ENCODE peak calls at places on chromosomes 16 and 17, in seven cellular contexts. T is neural progenitor cell; V is OCI-LY7; P is CD8-positive, alpha-beta T cell; J is body of pancreas; D is CD4-positive, alpha-beta memory T cell; C is fibroblast of lung. Y is an unnamed sample. For H3K9me3 and H3K4me1, the result is how much of the 10 kb centered on the place peaks cover.

GRCh38 chr17:5874486-5874885 is 195.7 kb upstream of the WSCD1 start:
- DNase-seq in V (no peak), P (no peak), D (no peak), J (no peak), T (no peak), C (no peak), Y (no peak)

GRCh38 chr16:74199066-74199841 is 97.4 kb upstream of the PSMD7 start:
- DNase-seq in D (no peak), T (no peak), J (peak), C (no peak), V (no peak), P (no peak), Y (no peak)

GRCh38 chr16:58418601-58419000 is 26.3 kb downstream of the GINS3 start:
- DNase-seq in C (no peak), T (no peak), V (peak), D (no peak), P (no peak), J (no peak), Y (no peak)

GRCh38 chr16:50599494-50599893 is 51.3 kb downstream of the NKD1 start:
- DNase-seq in C (no peak), J (no peak), P (no peak), D (no peak), T (no peak), V (no peak), Y (no peak)

GRCh38 chr17:35918665-35919064 is 11.9 kb downstream of the RDM1 start:
- DNase-seq in T (no peak), D (no peak), C (no peak), P (no peak), V (no peak), J (no peak), Y (no peak)

GRCh38 chr17:77234695-77235094 is 93.9 kb downstream of the SEC14L1 start:
- DNase-seq in T (no peak), D (no peak), P (no peak), V (no peak), C (no peak), J (no peak), Y (no peak)

GRCh38 chr16:700684-701584 is 4.7 kb downstream of the FBXL16 start:
- DNase-seq in P (no peak), T (peak), V (no peak), D (peak), J (no peak), C (no peak), Y (no peak)

GRCh38 chr17:46774108-46774737 is 44.3 kb downstream of the WNT3 start:
- DNase-seq in P (no peak), D (no peak), C (no peak), T (no peak), J (no peak), V (no peak), Y (no peak)

GRCh38 chr16:66242672-66243071 is 123.8 kb upstream of the CDH5 start:
- DNase-seq in T (no peak), D (no peak), P (no peak), C (no peak), V (no peak), J (no peak), Y (no peak)

GRCh38 chr16:17476414-17477259 is 5.9 kb upstream of the XYLT1 start:
- DNase-seq in J (peak), D (peak), V (peak), P (peak), C (peak), T (peak), Y (no peak)

GRCh38 chr17:1951920-1952319 is 73.2 kb downstream of the RTN4RL1 start:
- DNase-seq in J (no peak), V (peak), D (no peak), P (no peak), C (no peak), T (no peak), Y (no peak)

GRCh38 chr16:52496051-52496876 is 50.7 kb downstream of the TOX3 start:
- DNase-seq in P (no peak), J (peak), C (no peak), V (no peak), D (no peak), T (no peak), Y (no peak)

GRCh38 chr17:33575046-33575445 is 282.0 kb upstream of the ASIC2 start:
- DNase-seq in J (no peak), D (no peak), V (no peak), C (no peak), P (no peak), T (no peak), Y (no peak)

GRCh38 chr16:51337662-51338061 is 186.6 kb upstream of the SALL1 start:
- DNase-seq in C (no peak), T (peak), P (no peak), D (no peak), J (no peak), V (no peak), Y (no peak)

GRCh38 chr17:79609616-79610150 is 1.2 kb downstream of the RBFOX3 start:
- DNase-seq in T (peak), C (no peak), J (no peak), D (no peak), P (no peak), V (no peak), Y (no peak)

GRCh38 chr17:75574404-75575093 is 13.1 kb upstream of the MYO15B start:
- DNase-seq in C (no peak), J (no peak), D (no peak), V (no peak), P (no peak), T (no peak), Y (no peak)

GRCh38 chr17:67559381-67559966 is 158.3 kb upstream of the NOL11 start:
- DNase-seq in C (no peak), D (no peak), J (no peak), V (no peak), T (no peak), P (no peak), Y (no peak)

GRCh38 chr16:14003119-14003570 is 68.0 kb upstream of the MRTFB start:
- DNase-seq in V (peak), J (peak), C (peak), D (no peak), P (no peak), T (peak), Y (no peak)

GRCh38 chr16:2001456-2002355 is 7.9 kb downstream of the ZNF598 start:
- DNase-seq in D (no peak), T (no peak), C (no peak), J (no peak), P (no peak), V (no peak), Y (no peak)

GRCh38 chr17:28819582-28819981 is 23.0 kb downstream of the FAM222B start:
- DNase-seq in D (no peak), T (no peak), C (no peak), P (no peak), J (no peak), V (no peak), Y (no peak)

GRCh38 chr17:17675416-17675815 is 5.8 kb upstream of the RAI1 start:
- DNase-seq in C (no peak), V (no peak), D (no peak), T (no peak), J (no peak), P (no peak), Y (no peak)

GRCh38 chr17:19716108-19717030 is at the start of gene SLC47A2:
- DNase-seq in P (no peak), T (peak), D (no peak), C (no peak), J (no peak), V (no peak), Y (no peak)

GRCh38 chr16:78761427-78761826 is 662.0 kb downstream of the WWOX start:
- DNase-seq in C (no peak), D (no peak), T (peak), J (no peak), V (no peak), P (no peak), Y (no peak)

GRCh38 chr17:27920569-27920968 is 27.4 kb upstream of the LYRM9 start:
- DNase-seq in V (no peak), C (no peak), T (no peak), P (no peak), D (no peak), J (no peak), Y (no peak)

GRCh38 chr16:52929478-52929877 is 123.2 kb downstream of the CHD9NB start:
- DNase-seq in J (no peak), C (no peak), P (no peak), D (no peak), T (no peak), V (no peak), Y (no peak)

GRCh38 chr17:28720247-28720996 is 637 bp downstream of the RPL23A start:
- DNase-seq in T (no peak), P (no peak), C (no peak), V (peak), D (no peak), J (no peak), Y (peak)

GRCh38 chr17:44788139-44788538 is 29.4 kb downstream of the ADAM11 start:
- DNase-seq in T (no peak), P (no peak), D (no peak), J (no peak), V (no peak), C (no peak), Y (no peak)

GRCh38 chr16:67396775-67397450 is 3.6 kb upstream of the TPPP3 start:
- DNase-seq in D (no peak), C (no peak), V (no peak), J (no peak), T (no peak), P (no peak), Y (no peak)
- H3K4me3 ChIP-seq in D (no peak), C (no peak), V (no peak), J (no peak), T (peak), P (no peak), Y (no peak)

GRCh38 chr16:35506898-35507194 is 2047.4 kb downstream of the TP53TG3F start:
- DNase-seq in J (no peak), C (no peak), P (no peak), V (no peak), D (no peak), T (no peak), Y (no peak)

GRCh38 chr16:35510701-35511100 is 2051.3 kb downstream of the TP53TG3F start:
- DNase-seq in D (no peak), C (no peak), J (no peak), P (no peak), T (no peak), V (no peak), Y (no peak)

GRCh38 chr16:35506018-35506897 is 2046.8 kb downstream of the TP53TG3F start:
- DNase-seq in C (no peak), D (no peak), P (no peak), J (peak), T (no peak), V (no peak), Y (no peak)
- H3K9me3 ChIP-seq in C (under half), D (under half), P (under half), J (under half), T (under half), V (under half), Y (under half)

GRCh38 chr17:48835971-48836370 is 5.1 kb downstream of the CALCOCO2 start:
- DNase-seq in J (no peak), P (no peak), C (no peak), T (no peak), V (no peak), D (peak), Y (no peak)
- H3K4me1 ChIP-seq in J (under half), P (half or more), C (under half), T (under half), V (under half), D (half or more), Y (half or more)

DNA sequence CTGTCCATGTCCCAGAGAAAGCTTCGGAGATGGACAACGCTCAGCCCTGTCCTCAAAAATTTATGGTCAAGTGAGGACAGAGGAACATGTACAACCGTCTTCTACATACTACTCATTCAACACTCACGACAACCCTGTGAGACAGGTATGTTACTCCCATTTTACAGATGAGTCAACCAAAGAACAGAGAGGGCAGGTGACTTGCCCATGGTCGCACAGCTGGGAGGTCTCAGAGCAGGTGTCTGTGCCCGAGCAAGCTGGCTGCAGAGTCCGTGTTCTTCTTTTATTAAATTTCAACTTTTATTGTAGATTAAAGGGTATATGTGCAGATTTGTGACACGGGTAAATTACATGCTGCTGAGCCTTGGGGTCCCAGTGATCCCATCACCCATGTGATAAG is 5.8 kb upstream of the WFDC1 start:
- DNase-seq in J (no peak), C (no peak), P (no peak), D (no peak), V (no peak), T (no peak), Y (no peak)
- H3K4me3 ChIP-seq in J (no peak), C (no peak), P (no peak), D (no peak), V (no peak), T (no peak), Y (no peak)

GRCh38 chr16:35516971-35517370 is 2057.6 kb downstream of the TP53TG3F start:
- DNase-seq in T (no peak), V (no peak), J (no peak), D (no peak), P (no peak), C (no peak), Y (no peak)

GRCh38 chr16:35516551-35516950 is 2057.1 kb downstream of the TP53TG3F start:
- DNase-seq in D (no peak), C (no peak), J (no peak), P (no peak), T (no peak), V (no peak), Y (no peak)
- H3K9me3 ChIP-seq in D (under half), C (under half), J (under half), P (under half), T (under half), V (under half), Y (under half)

GRCh38 chr17:61462734-61463067 is 10.5 kb downstream of the TBX4 start:
- DNase-seq in T (no peak), D (no peak), C (no peak), V (no peak), J (no peak), P (no peak), Y (no peak)
- H3K4me1 ChIP-seq in T (under half), D (under half), C (half or more), V (under half), J (under half), P (under half), Y (under half)

GRCh38 chr17:80858301-80859003 is 133.2 kb upstream of the CHMP6 start:
- DNase-seq in C (no peak), P (no peak), D (no peak), J (no peak), V (no peak), T (no peak), Y (no peak)

GRCh38 chr17:80855968-80856862 is 135.4 kb upstream of the CHMP6 start:
- DNase-seq in C (peak), V (no peak), P (peak), T (no peak), J (peak), D (peak), Y (no peak)

GRCh38 chr17:80855196-80855967 is 136.3 kb upstream of the CHMP6 start:
- DNase-seq in J (no peak), T (no peak), V (no peak), P (no peak), D (no peak), C (no peak), Y (no peak)

GRCh38 chr17:80857721-80858171 is 133.9 kb upstream of the CHMP6 start:
- DNase-seq in J (no peak), C (no peak), V (no peak), D (no peak), P (no peak), T (no peak), Y (no peak)

DNA sequence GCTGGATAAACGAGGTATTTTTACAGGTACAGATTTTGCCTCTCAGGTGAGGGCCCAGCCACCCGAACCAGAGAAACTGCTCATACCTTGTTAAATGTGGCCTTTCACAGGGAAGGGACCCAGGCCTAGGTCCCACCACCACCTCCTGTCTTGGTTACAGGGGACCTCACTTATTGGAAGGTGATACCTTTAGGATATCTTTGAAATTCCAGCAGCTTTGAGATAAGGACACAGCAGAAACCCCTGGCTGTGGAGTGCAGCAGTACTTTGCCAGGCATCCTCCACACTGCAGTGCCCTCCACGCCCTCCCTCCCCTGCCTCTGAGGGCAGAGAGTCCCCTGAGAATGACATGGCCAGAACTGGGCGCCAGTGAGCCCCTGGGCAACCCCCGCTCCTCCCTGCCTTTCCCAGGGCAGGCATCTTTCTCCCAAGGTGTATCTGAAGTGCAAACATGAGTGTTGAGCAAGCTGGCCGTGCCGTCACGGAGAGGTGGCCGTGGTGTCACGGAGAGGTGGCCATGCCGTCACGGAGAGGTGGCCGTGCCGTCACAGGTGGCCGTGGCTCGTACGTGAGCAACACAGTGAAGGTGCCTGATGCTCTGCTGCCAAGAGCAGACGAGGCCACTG is 134.7 kb upstream of the CHMP6 start:
- DNase-seq in P (no peak), C (no peak), D (no peak), T (no peak), V (no peak), J (no peak), Y (no peak)
- H3K4me3 ChIP-seq in P (no peak), C (no peak), D (no peak), T (no peak), V (no peak), J (no peak), Y (no peak)

Y was measured in naive thymus-derived CD4-positive, alpha-beta T cell.